ENCODE peak calls at places on chromosomes 6 and 20, in four cellular contexts. W is ACHN, D is amniotic stem cell, J is heart right ventricle. A is an unnamed sample.

GRCh38 chr20:21342656-21343345 is 39.7 kb downstream of the XRN2 start:
- DNase-seq in W (no peak), D (no peak), J (no peak), A (no peak)

GRCh38 chr20:39849664-39850063 is 839.4 kb downstream of the MAFB start:
- DNase-seq in W (no peak), D (peak; percentile 92), J (peak; percentile 90), A (peak; percentile 99)

GRCh38 chr6:43909474-43910148 is 139.6 kb downstream of the VEGFA start:
- DNase-seq in W (no peak), D (no peak), J (peak; percentile 30), A (no peak)

GRCh38 chr6:3848925-3849605 is at the start of gene FAM50B:
- DNase-seq in W (no peak), D (peak; percentile 67), J (peak; percentile 92), A (peak; percentile 65)

GRCh38 chr6:33806795-33807194 is 3.0 kb upstream of the MLN start:
- DNase-seq in W (no peak), D (no peak), J (no peak), A (no peak)

GRCh38 chr6:160356074-160356754 is 8.0 kb downstream of the SLC22A3 start:
- DNase-seq in W (no peak), D (no peak), J (no peak), A (no peak)

GRCh38 chr6:36249010-36249409 is 20.9 kb upstream of the PNPLA1 start:
- DNase-seq in W (no peak), D (no peak), J (no peak), A (peak; percentile 67)

GRCh38 chr20:3889489-3890409 is 562 bp downstream of the PANK2 start:
- DNase-seq in W (peak; percentile 28), D (no peak), J (peak; percentile 40), A (peak; percentile 48)

GRCh38 chr6:35213824-35214756 is at the start of gene SCUBE3:
- DNase-seq in W (peak; percentile 13), D (no peak), J (no peak), A (peak; percentile 47)

A was measured in M059J.